ENCODE peak calls at places on chromosomes 2 and 18, in five cellular contexts. M is tibial artery, Y is choroid plexus epithelial cell, H is AG10803, K is suprapubic skin. J is an unnamed sample.

GRCh38 chr2:218984239-218985020 is 554 bp downstream of the FEV start:
- DNase-seq in M (no peak), Y (no peak), H (no peak), K (no peak), J (no peak)

GRCh38 chr18:10139783-10140410 is 226.1 kb downstream of the VAPA start:
- DNase-seq in M (no peak), Y (peak; percentile 45), H (peak; percentile 80), K (no peak), J (no peak)

GRCh38 chr2:206071832-206072231 is 14.1 kb downstream of the INO80D start:
- DNase-seq in M (no peak), Y (no peak), H (no peak), K (no peak), J (no peak)

GRCh38 chr2:40642261-40642660 is 190.4 kb upstream of the SLC8A1 start:
- DNase-seq in M (no peak), Y (peak; percentile 0), H (peak; percentile 50), K (no peak), J (no peak)

GRCh38 chr2:85534875-85535274 is 4.1 kb upstream of the MAT2A start:
- DNase-seq in M (no peak), Y (no peak), H (no peak), K (no peak), J (no peak)

GRCh38 chr2:108965540-108966299 is 23.3 kb downstream of the EDAR start:
- DNase-seq in M (no peak), Y (no peak), H (no peak), K (no peak), J (no peak)

GRCh38 chr2:167792126-167792525 is 455.3 kb downstream of the STK39 start:
- DNase-seq in M (no peak), Y (no peak), H (no peak), K (no peak), J (no peak)

GRCh38 chr2:145091967-145092366 is 572.0 kb upstream of the ZEB2 start:
- DNase-seq in M (no peak), Y (no peak), H (no peak), K (no peak), J (no peak)

GRCh38 chr2:216083464-216084279 is 2.0 kb downstream of the TMEM169 start:
- DNase-seq in M (no peak), Y (peak; percentile 23), H (peak; percentile 66), K (no peak), J (peak; percentile 48)

GRCh38 chr18:13611616-13612110 is 114.7 kb downstream of the FAM210A start:
- DNase-seq in M (peak; percentile 76), Y (peak; percentile 27), H (peak; percentile 63), K (no peak), J (no peak)

GRCh38 chr2:69255760-69256159 is 131.3 kb downstream of the GFPT1 start:
- DNase-seq in M (no peak), Y (no peak), H (no peak), K (no peak), J (no peak)

GRCh38 chr2:32611366-32611765 is 16.5 kb upstream of the TTC27 start:
- DNase-seq in M (no peak), Y (no peak), H (no peak), K (no peak), J (no peak)

GRCh38 chr2:158034198-158034831 is 67.4 kb upstream of the UPP2 start:
- DNase-seq in M (no peak), Y (peak; percentile 90), H (peak; percentile 67), K (no peak), J (peak; percentile 31)

GRCh38 chr2:221518201-221518936 is 53.7 kb downstream of the EPHA4 start:
- DNase-seq in M (no peak), Y (peak; percentile 41), H (no peak), K (no peak), J (no peak)

GRCh38 chr2:234027646-234028045 is 22.9 kb upstream of the SPP2 start:
- DNase-seq in M (no peak), Y (peak; percentile 24), H (no peak), K (no peak), J (no peak)

GRCh38 chr2:51068237-51068636 is 36.3 kb upstream of the NRXN1 start:
- DNase-seq in M (no peak), Y (no peak), H (no peak), K (no peak), J (no peak)

GRCh38 chr2:14232212-14232611 is 400.3 kb upstream of the LRATD1 start:
- DNase-seq in M (no peak), Y (no peak), H (no peak), K (no peak), J (no peak)

GRCh38 chr18:70331456-70332097 is 42.7 kb downstream of the SOCS6 start:
- DNase-seq in M (no peak), Y (no peak), H (no peak), K (no peak), J (no peak)

GRCh38 chr2:157304811-157305712 is 20.6 kb downstream of the ERMN start:
- DNase-seq in M (no peak), Y (peak; percentile 13), H (peak; percentile 56), K (no peak), J (no peak)

GRCh38 chr2:147688252-147688651 is 156.6 kb upstream of the ACVR2A start:
- DNase-seq in M (no peak), Y (no peak), H (no peak), K (no peak), J (no peak)

GRCh38 chr2:144495227-144495933 is 24.5 kb downstream of the ZEB2 start:
- DNase-seq in M (no peak), Y (no peak), H (no peak), K (no peak), J (no peak)

GRCh38 chr18:80046961-80047541 is 12.8 kb downstream of the RBFA start:
- DNase-seq in M (no peak), Y (no peak), H (no peak), K (no peak), J (no peak)

GRCh38 chr18:10851824-10852225 is 297.5 kb downstream of the PIEZO2 start:
- DNase-seq in M (no peak), Y (peak; percentile 88), H (peak; percentile 58), K (no peak), J (no peak)

DNA sequence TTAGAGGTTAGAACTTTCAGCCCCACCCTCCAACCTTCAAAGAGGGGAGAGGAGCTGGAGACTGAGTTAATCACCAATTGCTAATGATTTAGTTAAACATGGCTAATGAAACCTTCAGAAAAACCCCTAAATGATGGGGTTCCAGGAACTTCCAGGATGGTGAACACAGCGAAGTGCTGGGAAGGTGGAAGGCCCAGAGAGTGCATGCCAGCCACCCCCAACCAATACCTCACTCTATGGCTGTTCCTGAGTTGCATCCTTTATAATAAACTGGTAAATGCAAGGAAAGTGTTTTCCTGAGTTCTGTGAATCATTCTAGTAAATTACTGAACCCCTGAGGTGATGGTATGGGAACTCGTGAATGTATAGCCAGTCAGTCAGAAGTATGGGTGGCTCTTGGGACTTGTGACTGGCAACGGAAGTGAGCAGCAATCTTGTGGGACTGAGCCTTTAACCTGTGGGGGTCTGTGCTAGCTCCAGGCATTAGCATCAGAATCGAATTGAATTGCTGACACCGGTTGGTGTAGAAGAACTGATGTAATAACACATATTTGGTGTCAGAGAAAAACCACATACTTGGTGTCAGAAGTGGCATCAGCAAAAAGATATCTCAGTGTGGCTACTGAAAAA is 37.4 kb downstream of the NPHP1 start:
- DNase-seq in M (no peak), Y (peak; percentile 11), H (peak; percentile 40), K (no peak), J (no peak)
- TF ChIP-seq CTCF in M (no peak), Y (no peak), H (no peak), K (no peak), J (no peak)

GRCh38 chr2:169260846-169261245 is 101.5 kb downstream of the LRP2 start:
- DNase-seq in M (no peak), Y (no peak), H (no peak), K (no peak), J (no peak)

GRCh38 chr2:169259402-169259801 is 102.9 kb downstream of the LRP2 start:
- DNase-seq in M (no peak), Y (no peak), H (no peak), K (no peak), J (no peak)

GRCh38 chr2:169265581-169265980 is 96.8 kb downstream of the LRP2 start:
- DNase-seq in M (no peak), Y (no peak), H (no peak), K (no peak), J (no peak)

GRCh38 chr2:169258045-169258601 is 104.2 kb downstream of the LRP2 start:
- DNase-seq in M (no peak), Y (peak; percentile 13), H (no peak), K (no peak), J (no peak)

GRCh38 chr2:169260246-169260645 is 102.1 kb downstream of the LRP2 start:
- DNase-seq in M (no peak), Y (no peak), H (no peak), K (no peak), J (no peak)
- TF ChIP-seq CTCF in M (no peak), Y (no peak), H (no peak), K (no peak), J (peak; percentile 14)

DNA sequence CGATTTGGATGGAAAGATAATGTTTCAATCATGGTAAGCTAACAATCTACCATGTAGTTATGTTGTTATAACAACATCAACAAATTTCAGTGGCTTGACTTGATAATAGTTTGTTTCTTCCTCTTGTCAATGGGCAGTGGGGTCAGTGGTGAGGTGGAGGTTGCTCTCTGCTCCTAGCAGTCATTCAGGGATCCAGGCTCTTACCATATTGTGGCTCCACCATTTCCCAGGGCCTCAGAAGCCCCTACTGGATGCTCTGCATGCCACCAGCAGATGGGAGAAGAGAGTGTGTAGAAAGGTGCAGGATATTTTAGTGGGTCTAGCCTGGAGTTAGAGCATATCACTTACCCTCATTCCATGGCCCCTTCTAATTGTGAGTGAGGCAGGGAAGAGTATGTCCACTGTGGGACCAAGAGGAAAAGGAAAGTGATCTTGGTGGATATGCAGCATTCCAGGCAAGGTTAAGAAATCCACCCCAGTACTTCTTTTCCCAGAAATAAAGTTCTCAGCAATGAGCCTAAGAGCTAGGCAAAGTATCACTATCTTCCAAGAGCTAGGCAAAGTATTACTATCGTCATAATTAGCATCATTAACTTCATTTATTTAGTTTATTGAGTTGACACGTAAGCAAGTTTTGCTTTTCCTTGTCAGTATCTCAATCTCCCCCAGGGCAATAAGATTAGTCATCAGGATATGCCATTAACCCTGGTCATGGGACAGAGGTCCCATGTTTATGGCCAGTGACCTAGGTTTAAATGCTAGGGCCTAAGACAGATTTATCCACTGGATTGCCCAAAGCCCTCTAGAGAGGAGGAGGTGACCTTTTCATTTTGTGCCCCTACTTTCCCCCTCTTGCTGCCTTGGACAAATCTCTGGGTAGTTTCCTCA is 4.2 kb upstream of the IWS1 start:
- DNase-seq in M (no peak), Y (no peak), H (no peak), K (no peak), J (no peak)
- TF ChIP-seq CTCF in M (no peak), Y (no peak), H (no peak), K (no peak), J (no peak)

GRCh38 chr2:235675678-235676535 is 182.1 kb downstream of the AGAP1 start:
- DNase-seq in M (no peak), Y (peak; percentile 69), H (peak; percentile 26), K (no peak), J (no peak)
- TF ChIP-seq CTCF in M (no peak), Y (peak; percentile 36), H (peak; percentile 11), K (no peak), J (peak; percentile 34)

GRCh38 chr2:25308599-25308998 is 33.1 kb downstream of the DNMT3A start:
- DNase-seq in M (no peak), Y (no peak), H (no peak), K (no peak), J (no peak)

GRCh38 chr2:25307949-25308557 is 33.7 kb downstream of the DNMT3A start:
- DNase-seq in M (no peak), Y (no peak), H (no peak), K (no peak), J (no peak)

GRCh38 chr2:25310690-25310964 is 31.1 kb downstream of the DNMT3A start:
- DNase-seq in M (no peak), Y (no peak), H (no peak), K (no peak), J (no peak)

GRCh38 chr2:25310965-25311865 is 30.5 kb downstream of the DNMT3A start:
- DNase-seq in M (no peak), Y (no peak), H (no peak), K (no peak), J (no peak)

GRCh38 chr2:25309402-25309801 is 32.3 kb downstream of the DNMT3A start:
- DNase-seq in M (no peak), Y (peak; percentile 80), H (peak; percentile 44), K (no peak), J (peak; percentile 64)
- TF ChIP-seq CTCF in M (peak; percentile 31), Y (peak; percentile 78), H (peak; percentile 54), K (peak; percentile 25), J (peak; percentile 63)

J was measured in neural crest cell.